ENCODE peak calls at places on chromosomes 6 and 20, in nine cellular contexts. One of them, this sample, is unnamed.

GRCh38 chr6:36067374-36068011 is 39.9 kb downstream of the MAPK14 start:
- DNase-seq in CD8-positive, alpha-beta T cell: no peak
- DNase-seq in lung: no peak
- DNase-seq in right atrium auricular region: no peak
- DNase-seq in stomach: no peak
- DNase-seq in neural crest cell: no peak
- DNase-seq in heart left ventricle: no peak
- DNase-seq in epithelial cell of esophagus: no peak
- DNase-seq in lower lobe of right lung: no peak
- DNase-seq in this sample: no peak

GRCh38 chr20:10307359-10307735 is 88.7 kb downstream of the SNAP25 start:
- DNase-seq in CD8-positive, alpha-beta T cell: no peak
- DNase-seq in lung: no peak
- DNase-seq in right atrium auricular region: no peak
- DNase-seq in stomach: no peak
- DNase-seq in neural crest cell: no peak
- DNase-seq in heart left ventricle: no peak
- DNase-seq in epithelial cell of esophagus: no peak
- DNase-seq in lower lobe of right lung: no peak
- DNase-seq in this sample: no peak

GRCh38 chr6:156562019-156562418 is 215.2 kb upstream of the ARID1B start:
- DNase-seq in CD8-positive, alpha-beta T cell: no peak
- DNase-seq in lung: no peak
- DNase-seq in right atrium auricular region: no peak
- DNase-seq in stomach: no peak
- DNase-seq in neural crest cell: no peak
- DNase-seq in heart left ventricle: no peak
- DNase-seq in epithelial cell of esophagus: no peak
- DNase-seq in lower lobe of right lung: no peak
- DNase-seq in this sample: no peak

GRCh38 chr6:136365781-136366354 is 76.2 kb upstream of the BCLAF1 start:
- DNase-seq in CD8-positive, alpha-beta T cell: no peak
- DNase-seq in lung: peak
- DNase-seq in right atrium auricular region: peak
- DNase-seq in stomach: peak
- DNase-seq in neural crest cell: no peak
- DNase-seq in heart left ventricle: peak
- DNase-seq in epithelial cell of esophagus: peak
- DNase-seq in lower lobe of right lung: peak
- DNase-seq in this sample: no peak

GRCh38 chr6:126112171-126112632 is 125.9 kb downstream of the TRMT11 start:
- DNase-seq in CD8-positive, alpha-beta T cell: no peak
- DNase-seq in lung: no peak
- DNase-seq in right atrium auricular region: no peak
- DNase-seq in stomach: no peak
- DNase-seq in neural crest cell: no peak
- DNase-seq in heart left ventricle: no peak
- DNase-seq in epithelial cell of esophagus: peak
- DNase-seq in lower lobe of right lung: no peak
- DNase-seq in this sample: no peak

GRCh38 chr6:7647504-7647903 is 57.5 kb downstream of the SNRNP48 start:
- DNase-seq in CD8-positive, alpha-beta T cell: no peak
- DNase-seq in lung: no peak
- DNase-seq in right atrium auricular region: no peak
- DNase-seq in stomach: no peak
- DNase-seq in neural crest cell: no peak
- DNase-seq in heart left ventricle: no peak
- DNase-seq in epithelial cell of esophagus: no peak
- DNase-seq in lower lobe of right lung: no peak
- DNase-seq in this sample: no peak

GRCh38 chr6:99467509-99468106 is 42.5 kb upstream of the PNISR start:
- DNase-seq in CD8-positive, alpha-beta T cell: no peak
- DNase-seq in lung: no peak
- DNase-seq in right atrium auricular region: no peak
- DNase-seq in stomach: no peak
- DNase-seq in neural crest cell: no peak
- DNase-seq in heart left ventricle: no peak
- DNase-seq in epithelial cell of esophagus: peak
- DNase-seq in lower lobe of right lung: no peak
- DNase-seq in this sample: peak

GRCh38 chr6:170008386-170008785 is 257.0 kb downstream of the ERMARD start:
- DNase-seq in CD8-positive, alpha-beta T cell: no peak
- DNase-seq in lung: no peak
- DNase-seq in right atrium auricular region: no peak
- DNase-seq in stomach: no peak
- DNase-seq in neural crest cell: no peak
- DNase-seq in heart left ventricle: no peak
- DNase-seq in epithelial cell of esophagus: no peak
- DNase-seq in lower lobe of right lung: no peak
- DNase-seq in this sample: no peak

GRCh38 chr20:23451956-23452487 is 654 bp downstream of the CST11 start:
- DNase-seq in CD8-positive, alpha-beta T cell: no peak
- DNase-seq in lung: no peak
- DNase-seq in right atrium auricular region: no peak
- DNase-seq in stomach: no peak
- DNase-seq in neural crest cell: no peak
- DNase-seq in heart left ventricle: no peak
- DNase-seq in epithelial cell of esophagus: no peak
- DNase-seq in lower lobe of right lung: no peak
- DNase-seq in this sample: no peak

GRCh38 chr6:13712485-13712990 is 903 bp upstream of the RANBP9 start:
- DNase-seq in CD8-positive, alpha-beta T cell: no peak
- DNase-seq in lung: no peak
- DNase-seq in right atrium auricular region: no peak
- DNase-seq in stomach: no peak
- DNase-seq in neural crest cell: no peak
- DNase-seq in heart left ventricle: no peak
- DNase-seq in epithelial cell of esophagus: no peak
- DNase-seq in lower lobe of right lung: no peak
- DNase-seq in this sample: peak

GRCh38 chr6:133341607-133342158 is 100.5 kb downstream of the EYA4 start:
- DNase-seq in CD8-positive, alpha-beta T cell: no peak
- DNase-seq in lung: peak
- DNase-seq in right atrium auricular region: no peak
- DNase-seq in stomach: no peak
- DNase-seq in neural crest cell: no peak
- DNase-seq in heart left ventricle: no peak
- DNase-seq in epithelial cell of esophagus: peak
- DNase-seq in lower lobe of right lung: no peak
- DNase-seq in this sample: peak

GRCh38 chr6:102571236-102571908 is 1177.9 kb downstream of the GRIK2 start:
- DNase-seq in CD8-positive, alpha-beta T cell: no peak
- DNase-seq in lung: no peak
- DNase-seq in right atrium auricular region: no peak
- DNase-seq in stomach: no peak
- DNase-seq in neural crest cell: no peak
- DNase-seq in heart left ventricle: no peak
- DNase-seq in epithelial cell of esophagus: peak
- DNase-seq in lower lobe of right lung: no peak
- DNase-seq in this sample: peak

GRCh38 chr20:60254901-60255411 is 296.7 kb downstream of the CDH26 start:
- DNase-seq in CD8-positive, alpha-beta T cell: no peak
- DNase-seq in lung: no peak
- DNase-seq in right atrium auricular region: peak
- DNase-seq in stomach: no peak
- DNase-seq in neural crest cell: no peak
- DNase-seq in heart left ventricle: no peak
- DNase-seq in epithelial cell of esophagus: peak
- DNase-seq in lower lobe of right lung: no peak
- DNase-seq in this sample: no peak

GRCh38 chr6:29651413-29652197 is 5.3 kb upstream of the MOG start:
- DNase-seq in CD8-positive, alpha-beta T cell: no peak
- DNase-seq in lung: no peak
- DNase-seq in right atrium auricular region: no peak
- DNase-seq in stomach: no peak
- DNase-seq in neural crest cell: no peak
- DNase-seq in heart left ventricle: no peak
- DNase-seq in epithelial cell of esophagus: peak
- DNase-seq in lower lobe of right lung: no peak
- DNase-seq in this sample: peak

GRCh38 chr6:140671926-140672325 is 1297.5 kb upstream of the CITED2 start:
- DNase-seq in CD8-positive, alpha-beta T cell: no peak
- DNase-seq in lung: no peak
- DNase-seq in right atrium auricular region: no peak
- DNase-seq in stomach: no peak
- DNase-seq in neural crest cell: no peak
- DNase-seq in heart left ventricle: no peak
- DNase-seq in epithelial cell of esophagus: peak
- DNase-seq in lower lobe of right lung: no peak
- DNase-seq in this sample: peak
- TF ChIP-seq CTCF in CD8-positive, alpha-beta T cell: no peak
- TF ChIP-seq CTCF in lung: no peak
- TF ChIP-seq CTCF in right atrium auricular region: no peak
- TF ChIP-seq CTCF in stomach: no peak
- TF ChIP-seq CTCF in neural crest cell: peak
- TF ChIP-seq CTCF in heart left ventricle: no peak
- TF ChIP-seq CTCF in epithelial cell of esophagus: peak
- TF ChIP-seq CTCF in lower lobe of right lung: no peak
- TF ChIP-seq CTCF in this sample: peak

GRCh38 chr6:168983925-168984324 is 269.7 kb downstream of the THBS2 start:
- DNase-seq in CD8-positive, alpha-beta T cell: no peak
- DNase-seq in lung: no peak
- DNase-seq in right atrium auricular region: no peak
- DNase-seq in stomach: no peak
- DNase-seq in neural crest cell: no peak
- DNase-seq in heart left ventricle: no peak
- DNase-seq in epithelial cell of esophagus: no peak
- DNase-seq in lower lobe of right lung: no peak
- DNase-seq in this sample: no peak

GRCh38 chr6:168981187-168981586 is 272.5 kb downstream of the THBS2 start:
- DNase-seq in CD8-positive, alpha-beta T cell: no peak
- DNase-seq in lung: no peak
- DNase-seq in right atrium auricular region: no peak
- DNase-seq in stomach: no peak
- DNase-seq in neural crest cell: no peak
- DNase-seq in heart left ventricle: no peak
- DNase-seq in epithelial cell of esophagus: no peak
- DNase-seq in lower lobe of right lung: no peak
- DNase-seq in this sample: no peak

GRCh38 chr6:168979254-168979653 is 274.4 kb downstream of the THBS2 start:
- DNase-seq in CD8-positive, alpha-beta T cell: no peak
- DNase-seq in lung: no peak
- DNase-seq in right atrium auricular region: no peak
- DNase-seq in stomach: no peak
- DNase-seq in neural crest cell: no peak
- DNase-seq in heart left ventricle: no peak
- DNase-seq in epithelial cell of esophagus: no peak
- DNase-seq in lower lobe of right lung: no peak
- DNase-seq in this sample: no peak
- TF ChIP-seq CTCF in CD8-positive, alpha-beta T cell: no peak
- TF ChIP-seq CTCF in lung: no peak
- TF ChIP-seq CTCF in right atrium auricular region: no peak
- TF ChIP-seq CTCF in stomach: no peak
- TF ChIP-seq CTCF in neural crest cell: no peak
- TF ChIP-seq CTCF in heart left ventricle: no peak
- TF ChIP-seq CTCF in epithelial cell of esophagus: no peak
- TF ChIP-seq CTCF in lower lobe of right lung: no peak
- TF ChIP-seq CTCF in this sample: no peak

GRCh38 chr20:19433371-19434316 is 221.2 kb downstream of the SLC24A3 start:
- DNase-seq in CD8-positive, alpha-beta T cell: no peak
- DNase-seq in lung: no peak
- DNase-seq in right atrium auricular region: no peak
- DNase-seq in stomach: no peak
- DNase-seq in neural crest cell: no peak
- DNase-seq in heart left ventricle: no peak
- DNase-seq in epithelial cell of esophagus: no peak
- DNase-seq in lower lobe of right lung: no peak
- DNase-seq in this sample: no peak

GRCh38 chr20:19431906-19432305 is 219.5 kb downstream of the SLC24A3 start:
- DNase-seq in CD8-positive, alpha-beta T cell: no peak
- DNase-seq in lung: no peak
- DNase-seq in right atrium auricular region: no peak
- DNase-seq in stomach: no peak
- DNase-seq in neural crest cell: no peak
- DNase-seq in heart left ventricle: no peak
- DNase-seq in epithelial cell of esophagus: no peak
- DNase-seq in lower lobe of right lung: no peak
- DNase-seq in this sample: no peak

GRCh38 chr20:19431308-19431685 is 218.9 kb downstream of the SLC24A3 start:
- DNase-seq in CD8-positive, alpha-beta T cell: no peak
- DNase-seq in lung: no peak
- DNase-seq in right atrium auricular region: no peak
- DNase-seq in stomach: no peak
- DNase-seq in neural crest cell: no peak
- DNase-seq in heart left ventricle: no peak
- DNase-seq in epithelial cell of esophagus: no peak
- DNase-seq in lower lobe of right lung: no peak
- DNase-seq in this sample: no peak

GRCh38 chr20:19438488-19438887 is 226.0 kb downstream of the SLC24A3 start:
- DNase-seq in CD8-positive, alpha-beta T cell: no peak
- DNase-seq in lung: no peak
- DNase-seq in right atrium auricular region: no peak
- DNase-seq in stomach: no peak
- DNase-seq in neural crest cell: no peak
- DNase-seq in heart left ventricle: no peak
- DNase-seq in epithelial cell of esophagus: no peak
- DNase-seq in lower lobe of right lung: no peak
- DNase-seq in this sample: no peak

GRCh38 chr20:19435820-19436219 is 223.4 kb downstream of the SLC24A3 start:
- DNase-seq in CD8-positive, alpha-beta T cell: no peak
- DNase-seq in lung: no peak
- DNase-seq in right atrium auricular region: no peak
- DNase-seq in stomach: no peak
- DNase-seq in neural crest cell: no peak
- DNase-seq in heart left ventricle: no peak
- DNase-seq in epithelial cell of esophagus: peak
- DNase-seq in lower lobe of right lung: no peak
- DNase-seq in this sample: no peak
- TF ChIP-seq CTCF in CD8-positive, alpha-beta T cell: no peak
- TF ChIP-seq CTCF in lung: no peak
- TF ChIP-seq CTCF in right atrium auricular region: no peak
- TF ChIP-seq CTCF in stomach: no peak
- TF ChIP-seq CTCF in neural crest cell: no peak
- TF ChIP-seq CTCF in heart left ventricle: no peak
- TF ChIP-seq CTCF in epithelial cell of esophagus: no peak
- TF ChIP-seq CTCF in lower lobe of right lung: no peak
- TF ChIP-seq CTCF in this sample: no peak

DNA sequence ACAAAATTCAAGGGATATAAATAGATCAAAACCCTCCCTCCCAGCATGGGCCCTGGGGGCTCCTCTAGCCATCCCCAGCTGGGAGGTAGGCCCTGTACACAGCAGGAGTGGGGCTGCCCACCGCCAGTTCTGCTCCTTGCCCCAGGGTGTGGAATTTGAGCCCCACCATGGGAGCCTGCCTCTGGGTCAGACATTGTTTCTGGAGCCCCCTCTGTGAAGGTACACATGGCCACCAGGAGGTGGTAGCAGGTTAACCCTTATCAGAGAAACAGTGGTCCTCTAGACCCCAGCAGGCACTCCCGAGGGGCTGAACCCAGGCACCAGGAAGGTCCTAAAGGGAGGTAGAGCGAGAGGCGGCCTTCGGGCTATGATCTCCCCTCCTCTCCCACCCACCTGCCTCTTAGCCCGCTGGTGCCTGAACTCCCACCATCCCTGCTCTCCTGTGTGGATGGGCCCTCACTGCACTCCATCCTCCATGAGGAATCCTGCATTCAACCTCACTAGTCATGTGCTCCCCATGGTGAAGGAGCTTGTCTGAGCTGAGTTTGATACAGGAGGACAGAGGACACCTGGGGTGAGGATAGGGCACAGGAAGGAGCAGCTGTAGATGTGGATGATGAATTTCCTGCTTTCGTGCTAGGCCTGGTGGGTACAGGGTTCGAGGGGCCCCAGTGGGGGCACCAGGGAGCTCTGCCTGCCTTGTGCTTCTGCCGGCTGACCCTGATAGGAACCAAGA is 114.9 kb downstream of the GRM4 start:
- DNase-seq in CD8-positive, alpha-beta T cell: no peak
- DNase-seq in lung: no peak
- DNase-seq in right atrium auricular region: no peak
- DNase-seq in stomach: no peak
- DNase-seq in neural crest cell: no peak
- DNase-seq in heart left ventricle: no peak
- DNase-seq in epithelial cell of esophagus: no peak
- DNase-seq in lower lobe of right lung: no peak
- DNase-seq in this sample: peak
- TF ChIP-seq CTCF in CD8-positive, alpha-beta T cell: no peak
- TF ChIP-seq CTCF in lung: no peak
- TF ChIP-seq CTCF in right atrium auricular region: no peak
- TF ChIP-seq CTCF in stomach: no peak
- TF ChIP-seq CTCF in neural crest cell: no peak
- TF ChIP-seq CTCF in heart left ventricle: no peak
- TF ChIP-seq CTCF in epithelial cell of esophagus: no peak
- TF ChIP-seq CTCF in lower lobe of right lung: no peak
- TF ChIP-seq CTCF in this sample: no peak

This sample was measured in A673.